ENCODE peak calls at places on chromosome 12, in six cellular contexts. F is breast epithelium, L is OCI-LY7, G is A549, E is esophagus muscularis mucosa, B is suprapubic skin. J is an unnamed sample.

GRCh38 chr12:132162508-132163031 is 18.3 kb downstream of the NOC4L start:
- DNase-seq in F (no peak), L (no peak), G (no peak), E (no peak), B (no peak), J (peak; percentile 84)

GRCh38 chr12:59020541-59020940 is 100.2 kb upstream of the LRIG3 start:
- DNase-seq in F (no peak), L (no peak), G (no peak), E (no peak), B (no peak), J (no peak)

GRCh38 chr12:24036438-24037204 is 87.2 kb upstream of the SOX5 start:
- DNase-seq in F (no peak), L (no peak), G (no peak), E (no peak), B (no peak), J (peak; percentile 6)

GRCh38 chr12:48988030-48988649 is 10.0 kb downstream of the WNT1 start:
- DNase-seq in F (no peak), L (peak; percentile 69), G (peak; percentile 66), E (no peak), B (no peak), J (peak; percentile 58)

GRCh38 chr12:129082441-129082840 is 229.2 kb downstream of the GLT1D1 start:
- DNase-seq in F (no peak), L (no peak), G (no peak), E (no peak), B (no peak), J (no peak)

GRCh38 chr12:16612647-16613046 is 6.7 kb upstream of the LMO3 start:
- DNase-seq in F (no peak), L (no peak), G (no peak), E (no peak), B (no peak), J (peak; percentile 23)

GRCh38 chr12:2876431-2877046 is 435 bp downstream of the FOXM1 start:
- DNase-seq in F (no peak), L (peak; percentile 54), G (peak; percentile 65), E (no peak), B (no peak), J (peak; percentile 18)

GRCh38 chr12:54430471-54431075 is 11.5 kb upstream of the ITGA5 start:
- DNase-seq in F (no peak), L (no peak), G (no peak), E (no peak), B (no peak), J (no peak)

GRCh38 chr12:14473707-14474287 is 93.9 kb downstream of the PLBD1 start:
- DNase-seq in F (no peak), L (peak; percentile 55), G (peak; percentile 50), E (no peak), B (no peak), J (peak; percentile 31)

GRCh38 chr12:74317078-74317581 is 220.5 kb upstream of the ATXN7L3B start:
- DNase-seq in F (no peak), L (peak; percentile 4), G (peak; percentile 75), E (no peak), B (no peak), J (peak; percentile 72)

DNA sequence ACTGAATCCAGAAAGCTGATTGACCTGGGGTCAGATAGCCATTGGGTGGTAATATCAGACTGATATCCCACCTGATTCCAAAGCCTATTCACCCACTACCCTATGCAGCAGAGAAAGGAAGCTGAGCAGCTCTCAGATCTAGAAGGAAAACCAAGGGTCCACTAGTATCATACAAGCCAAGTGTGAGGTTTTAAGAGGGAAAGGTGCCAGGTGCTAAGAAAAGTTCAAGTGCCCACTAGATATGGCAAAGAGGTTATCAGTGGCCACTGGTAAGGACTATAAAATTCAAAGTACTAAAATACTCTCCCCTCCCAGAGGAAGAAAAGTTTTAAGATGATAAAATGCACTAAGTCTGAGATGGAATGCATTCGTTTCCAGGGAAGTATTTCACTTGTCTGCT is 85.6 kb downstream of the PPM1H start:
- DNase-seq in F (no peak), L (no peak), G (no peak), E (no peak), B (no peak), J (no peak)
- H3K4me1 ChIP-seq in F (no peaks in the 10 kb centered on the region), L (no peaks in the 10 kb centered on the region), G (peaks cover 19% of the 10 kb centered on the region), E (peaks cover 13% of the 10 kb centered on the region), B (peaks cover 3% of the 10 kb centered on the region), J (no peaks in the 10 kb centered on the region)

GRCh38 chr12:6532051-6532926 is 2.0 kb upstream of the GAPDH start:
- DNase-seq in F (no peak), L (peak; percentile 52), G (peak; percentile 94), E (no peak), B (no peak), J (peak; percentile 69)

GRCh38 chr12:6532927-6533652 is 1.2 kb upstream of the GAPDH start:
- DNase-seq in F (peak; percentile 75), L (peak; percentile 71), G (peak; percentile 86), E (peak; percentile 94), B (no peak), J (peak; percentile 80)

GRCh38 chr12:6534914-6535696 is 788 bp downstream of the GAPDH start:
- DNase-seq in F (peak; percentile 80), L (peak; percentile 85), G (peak; percentile 71), E (peak; percentile 94), B (peak; percentile 93), J (peak; percentile 84)

GRCh38 chr12:6534158-6534913 is at the start of gene GAPDH:
- DNase-seq in F (peak; percentile 91), L (peak; percentile 99), G (peak; percentile 99), E (peak; percentile 97), B (peak; percentile 94), J (peak; percentile 97)

DNA sequence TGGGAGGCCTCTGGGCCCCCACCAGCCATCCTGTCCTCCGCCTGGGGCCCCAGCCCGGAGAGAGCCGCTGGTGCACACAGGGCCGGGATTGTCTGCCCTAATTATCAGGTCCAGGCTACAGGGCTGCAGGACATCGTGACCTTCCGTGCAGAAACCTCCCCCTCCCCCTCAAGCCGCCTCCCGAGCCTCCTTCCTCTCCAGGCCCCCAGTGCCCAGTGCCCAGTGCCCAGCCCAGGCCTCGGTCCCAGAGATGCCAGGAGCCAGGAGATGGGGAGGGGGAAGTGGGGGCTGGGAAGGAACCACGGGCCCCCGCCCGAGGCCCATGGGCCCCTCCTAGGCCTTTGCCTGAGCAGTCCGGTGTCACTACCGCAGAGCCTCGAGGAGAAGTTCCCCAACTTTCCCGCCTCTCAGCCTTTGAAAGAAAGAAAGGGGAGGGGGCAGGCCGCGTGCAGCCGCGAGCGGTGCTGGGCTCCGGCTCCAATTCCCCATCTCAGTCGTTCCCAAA is 612 bp upstream of the GAPDH start:
- DNase-seq in F (no peak), L (peak; percentile 94), G (peak; percentile 95), E (peak; percentile 95), B (no peak), J (peak; percentile 93)
- H3K4me1 ChIP-seq in F (peaks cover 6% of the 10 kb centered on the region), L (peaks cover 43% of the 10 kb centered on the region), G (peaks cover 47% of the 10 kb centered on the region), E (peaks cover 47% of the 10 kb centered on the region), B (peaks cover 54% of the 10 kb centered on the region), J (peaks cover 24% of the 10 kb centered on the region)

GRCh38 chr12:6769003-6769389 is 2.8 kb downstream of the PTMS start:
- DNase-seq in F (no peak), L (no peak), G (peak; percentile 54), E (no peak), B (no peak), J (peak; percentile 52)

GRCh38 chr12:6768385-6769002 is 2.3 kb downstream of the PTMS start:
- DNase-seq in F (no peak), L (no peak), G (no peak), E (no peak), B (no peak), J (no peak)

GRCh38 chr12:6770600-6770999 is 1.7 kb upstream of the LAG3 start:
- DNase-seq in F (no peak), L (no peak), G (no peak), E (no peak), B (no peak), J (no peak)

GRCh38 chr12:6770094-6770493 is 2.2 kb upstream of the LAG3 start:
- DNase-seq in F (no peak), L (no peak), G (no peak), E (no peak), B (no peak), J (no peak)

DNA sequence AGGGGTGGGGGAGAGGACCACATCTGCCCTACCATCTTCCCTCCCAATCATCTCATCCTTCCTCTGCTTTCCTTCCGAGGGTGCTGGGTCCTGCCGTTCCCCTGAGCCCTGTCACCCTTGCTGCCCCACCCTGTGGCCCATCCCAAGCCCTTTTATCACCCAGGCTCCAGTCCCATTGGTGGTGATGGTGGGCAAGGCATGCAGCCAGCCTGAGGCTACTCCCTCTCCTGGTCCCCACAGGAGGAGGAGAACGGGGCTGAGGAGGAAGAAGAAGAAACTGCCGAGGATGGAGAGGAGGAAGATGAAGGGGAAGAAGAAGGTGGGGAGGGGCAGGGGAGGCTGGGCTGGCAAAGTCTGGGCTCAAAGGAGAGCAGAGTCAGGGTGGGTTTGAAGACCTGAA is 2.6 kb upstream of the LAG3 start:
- DNase-seq in F (no peak), L (no peak), G (no peak), E (no peak), B (no peak), J (no peak)
- H3K4me1 ChIP-seq in F (peaks cover 11% of the 10 kb centered on the region), L (peaks cover 42% of the 10 kb centered on the region), G (peaks cover 54% of the 10 kb centered on the region), E (peaks cover 45% of the 10 kb centered on the region), B (peaks cover 71% of the 10 kb centered on the region), J (peaks cover 19% of the 10 kb centered on the region)

GRCh38 chr12:64650762-64651161 is 40.5 kb downstream of the RASSF3 start:
- DNase-seq in F (no peak), L (no peak), G (peak; percentile 79), E (no peak), B (no peak), J (peak; percentile 38)
- H3K4me1 ChIP-seq in F (no peaks in the 10 kb centered on the region), L (peaks cover 37% of the 10 kb centered on the region), G (peaks cover 59% of the 10 kb centered on the region), E (peaks cover 29% of the 10 kb centered on the region), B (no peaks in the 10 kb centered on the region), J (peaks cover 28% of the 10 kb centered on the region)